ENCODE peak calls at places on chromosomes 12 and 14, in four cellular contexts. One of them, this sample, is unnamed.

GRCh38 chr12:56029666-56030293 is 8.9 kb downstream of the IKZF4 start:
- DNase-seq in aorta: no peak
- DNase-seq in KG1: no peak
- DNase-seq in myocyte: peak
- DNase-seq in this sample: no peak

GRCh38 chr12:50572275-50572674 is 67.5 kb downstream of the DIP2B start:
- DNase-seq in myocyte: peak
- DNase-seq in KG1: peak
- DNase-seq in aorta: no peak
- DNase-seq in this sample: no peak

GRCh38 chr12:77947326-77947725 is 116.6 kb downstream of the NAV3 start:
- DNase-seq in aorta: no peak
- DNase-seq in KG1: no peak
- DNase-seq in myocyte: peak
- DNase-seq in this sample: no peak

GRCh38 chr14:71554323-71554722 is 377.9 kb upstream of the RGS6 start:
- DNase-seq in KG1: no peak
- DNase-seq in myocyte: no peak
- DNase-seq in aorta: no peak
- DNase-seq in this sample: no peak

GRCh38 chr12:116186482-116187157 is 90.9 kb downstream of the MED13L start:
- DNase-seq in myocyte: peak
- DNase-seq in aorta: no peak
- DNase-seq in KG1: no peak
- DNase-seq in this sample: no peak

GRCh38 chr14:102875652-102876051 is 46.8 kb upstream of the AMN start:
- DNase-seq in KG1: no peak
- DNase-seq in aorta: no peak
- DNase-seq in myocyte: no peak
- DNase-seq in this sample: no peak

GRCh38 chr12:2759733-2760132 is 35.0 kb upstream of the FKBP4 start:
- DNase-seq in KG1: no peak
- DNase-seq in aorta: no peak
- DNase-seq in myocyte: no peak
- DNase-seq in this sample: no peak

GRCh38 chr12:122421263-122421814 is 1.1 kb downstream of the CLIP1 start:
- DNase-seq in aorta: peak
- DNase-seq in myocyte: no peak
- DNase-seq in KG1: no peak
- DNase-seq in this sample: peak

GRCh38 chr12:97435153-97435552 is 27.5 kb upstream of the RMST start:
- DNase-seq in myocyte: no peak
- DNase-seq in aorta: no peak
- DNase-seq in KG1: no peak
- DNase-seq in this sample: no peak

GRCh38 chr12:2382391-2383155 is 329.8 kb downstream of the CACNA1C start:
- DNase-seq in KG1: no peak
- DNase-seq in myocyte: peak
- DNase-seq in aorta: no peak
- DNase-seq in this sample: no peak

GRCh38 chr14:105281354-105282097 is 19.3 kb downstream of the BRF1 start:
- DNase-seq in myocyte: peak
- DNase-seq in aorta: no peak
- DNase-seq in KG1: no peak
- DNase-seq in this sample: no peak

GRCh38 chr12:108620236-108620879 is 13.3 kb downstream of the SELPLG start:
- DNase-seq in myocyte: no peak
- DNase-seq in KG1: no peak
- DNase-seq in aorta: no peak
- DNase-seq in this sample: no peak

GRCh38 chr12:464484-465267 is 4.9 kb downstream of the B4GALNT3 start:
- DNase-seq in myocyte: peak
- DNase-seq in KG1: no peak
- DNase-seq in aorta: no peak
- DNase-seq in this sample: no peak

GRCh38 chr12:65962921-65963883 is 138.9 kb downstream of the HMGA2 start:
- DNase-seq in myocyte: no peak
- DNase-seq in aorta: no peak
- DNase-seq in KG1: no peak
- DNase-seq in this sample: no peak

GRCh38 chr14:30869525-30870150 is 4.7 kb upstream of the COCH start:
- DNase-seq in KG1: no peak
- DNase-seq in aorta: no peak
- DNase-seq in myocyte: peak
- DNase-seq in this sample: no peak

GRCh38 chr14:93137864-93138263 is 22.1 kb upstream of the ITPK1 start:
- DNase-seq in KG1: no peak
- DNase-seq in myocyte: peak
- DNase-seq in aorta: peak
- DNase-seq in this sample: no peak

GRCh38 chr12:120869376-120869775 is 34.8 kb downstream of the SPPL3 start:
- DNase-seq in aorta: no peak
- DNase-seq in myocyte: no peak
- DNase-seq in KG1: no peak
- DNase-seq in this sample: no peak

GRCh38 chr12:43914391-43914790 is 78.5 kb downstream of the TMEM117 start:
- DNase-seq in myocyte: no peak
- DNase-seq in aorta: no peak
- DNase-seq in KG1: no peak
- DNase-seq in this sample: no peak

GRCh38 chr14:99350751-99351150 is 78.8 kb upstream of the BCL11B start:
- DNase-seq in aorta: peak
- DNase-seq in KG1: no peak
- DNase-seq in myocyte: peak
- DNase-seq in this sample: no peak

GRCh38 chr12:47509398-47509851 is 196.4 kb downstream of the RPAP3 start:
- DNase-seq in myocyte: no peak
- DNase-seq in KG1: no peak
- DNase-seq in aorta: no peak
- DNase-seq in this sample: no peak

GRCh38 chr14:102182901-102183619 is 43.4 kb downstream of the WDR20 start:
- DNase-seq in KG1: no peak
- DNase-seq in aorta: no peak
- DNase-seq in myocyte: no peak
- DNase-seq in this sample: no peak

GRCh38 chr12:130281157-130281799 is 56.4 kb upstream of the PIWIL1 start:
- DNase-seq in aorta: no peak
- DNase-seq in KG1: no peak
- DNase-seq in myocyte: no peak
- DNase-seq in this sample: no peak

GRCh38 chr12:19507823-19508222 is 68.5 kb downstream of the AEBP2 start:
- DNase-seq in myocyte: peak
- DNase-seq in aorta: no peak
- DNase-seq in KG1: no peak
- DNase-seq in this sample: no peak

GRCh38 chr12:85424581-85425348 is 144.7 kb downstream of the ALX1 start:
- DNase-seq in aorta: no peak
- DNase-seq in KG1: peak
- DNase-seq in myocyte: peak
- DNase-seq in this sample: no peak

GRCh38 chr14:75247286-75247922 is 31.2 kb upstream of the FOS start:
- DNase-seq in KG1: no peak
- DNase-seq in aorta: no peak
- DNase-seq in myocyte: no peak
- DNase-seq in this sample: no peak

GRCh38 chr12:50924439-50925341 is 27.7 kb upstream of the HIGD1C start:
- DNase-seq in myocyte: peak
- DNase-seq in KG1: peak
- DNase-seq in aorta: peak
- DNase-seq in this sample: peak

GRCh38 chr14:106277503-106277902 is 751.1 kb downstream of the TMEM121 start:
- DNase-seq in KG1: no peak
- DNase-seq in aorta: no peak
- DNase-seq in myocyte: no peak
- DNase-seq in this sample: no peak

GRCh38 chr14:54462048-54462447 is 20.9 kb upstream of the CNIH1 start:
- DNase-seq in myocyte: no peak
- DNase-seq in KG1: no peak
- DNase-seq in aorta: no peak
- DNase-seq in this sample: no peak

GRCh38 chr12:1890119-1890703 is 28.2 kb downstream of the CACNA2D4 start:
- DNase-seq in aorta: no peak
- DNase-seq in myocyte: no peak
- DNase-seq in KG1: no peak
- DNase-seq in this sample: no peak

GRCh38 chr12:10285919-10286318 is 21.8 kb upstream of the KLRD1 start:
- DNase-seq in KG1: no peak
- DNase-seq in myocyte: no peak
- DNase-seq in aorta: no peak
- DNase-seq in this sample: no peak

GRCh38 chr14:53249059-53249458 is 95.9 kb upstream of the DDHD1 start:
- DNase-seq in KG1: no peak
- DNase-seq in aorta: no peak
- DNase-seq in myocyte: no peak
- DNase-seq in this sample: no peak

GRCh38 chr12:98533723-98534251 is 18.4 kb downstream of the TMPO start:
- DNase-seq in aorta: no peak
- DNase-seq in KG1: no peak
- DNase-seq in myocyte: peak
- DNase-seq in this sample: no peak

GRCh38 chr12:106280101-106280500 is 22.4 kb upstream of the TCP11L2 start:
- DNase-seq in aorta: no peak
- DNase-seq in myocyte: no peak
- DNase-seq in KG1: no peak
- DNase-seq in this sample: no peak

GRCh38 chr12:53795927-53796326 is 44.1 kb upstream of the CISTR start:
- DNase-seq in aorta: no peak
- DNase-seq in myocyte: no peak
- DNase-seq in KG1: no peak
- DNase-seq in this sample: no peak

GRCh38 chr12:19186722-19187661 is 57.5 kb downstream of the PLEKHA5 start:
- DNase-seq in aorta: no peak
- DNase-seq in KG1: no peak
- DNase-seq in myocyte: peak
- DNase-seq in this sample: no peak

GRCh38 chr12:46260913-46261476 is 7.8 kb downstream of the SLC38A1 start:
- DNase-seq in aorta: no peak
- DNase-seq in myocyte: no peak
- DNase-seq in KG1: no peak
- DNase-seq in this sample: no peak

GRCh38 chr14:25052385-25052784 is 2.4 kb upstream of the STXBP6 start:
- DNase-seq in aorta: no peak
- DNase-seq in myocyte: no peak
- DNase-seq in KG1: no peak
- DNase-seq in this sample: no peak

GRCh38 chr12:94500831-94501567 is 41.3 kb upstream of the CEP83 start:
- DNase-seq in KG1: no peak
- DNase-seq in myocyte: no peak
- DNase-seq in aorta: no peak
- DNase-seq in this sample: no peak